ENCODE peak calls at places on chromosomes 5 and 9, in four cellular contexts. U is SK-N-SH, S is HepG2, B is K562. L is an unnamed sample.

GRCh38 chr5:96031180-96031579 is 69.5 kb upstream of the ELL2 start:
- DNase-seq in U (no peak), B (no peak), S (no peak), L (no peak)

GRCh38 chr9:35611230-35611797 is 6.3 kb downstream of the TESK1 start:
- DNase-seq in U (peak; percentile 77), B (peak; percentile 39), S (peak; percentile 17), L (peak; percentile 13)

GRCh38 chr5:77876862-77877502 is 100.8 kb upstream of the TBCA start:
- DNase-seq in B (no peak), S (no peak), U (no peak), L (no peak)

GRCh38 chr5:140383300-140383699 is 18.3 kb upstream of the ANKHD1 start:
- DNase-seq in B (no peak), U (no peak), S (no peak), L (no peak)

GRCh38 chr5:36728697-36729543 is 122.5 kb downstream of the SLC1A3 start:
- DNase-seq in S (peak; percentile 65), U (peak; percentile 56), B (peak; percentile 72), L (no peak)

GRCh38 chr5:40551706-40552557 is 127.8 kb upstream of the PTGER4 start:
- DNase-seq in S (peak; percentile 15), B (no peak), U (no peak), L (no peak)

GRCh38 chr9:21555911-21556310 is 73.8 kb upstream of the IFNE start:
- DNase-seq in U (no peak), S (no peak), B (no peak), L (no peak)

GRCh38 chr5:56329652-56330051 is 96.5 kb upstream of the ANKRD55 start:
- DNase-seq in U (no peak), B (no peak), S (peak; percentile 30), L (no peak)

GRCh38 chr5:75322066-75322465 is 15.0 kb upstream of the HMGCR start:
- DNase-seq in U (no peak), B (no peak), S (no peak), L (no peak)

GRCh38 chr5:64457846-64458245 is 48.0 kb upstream of the RGS7BP start:
- DNase-seq in U (no peak), S (no peak), B (no peak), L (no peak)

GRCh38 chr9:108786756-108787663 is 68.8 kb downstream of the ACTL7B start:
- DNase-seq in B (no peak), U (no peak), S (no peak), L (peak; percentile 37)

GRCh38 chr5:620152-620551 is 8.0 kb downstream of the CEP72 start:
- DNase-seq in S (no peak), B (no peak), U (no peak), L (no peak)

GRCh38 chr5:618450-618849 is 6.3 kb downstream of the CEP72 start:
- DNase-seq in U (no peak), S (no peak), B (no peak), L (no peak)

GRCh38 chr5:620586-621180 is 8.5 kb downstream of the CEP72 start:
- DNase-seq in U (no peak), B (no peak), S (peak; percentile 36), L (no peak)

GRCh38 chr5:617896-618295 is 5.8 kb downstream of the CEP72 start:
- DNase-seq in U (no peak), S (no peak), B (no peak), L (no peak)

DNA sequence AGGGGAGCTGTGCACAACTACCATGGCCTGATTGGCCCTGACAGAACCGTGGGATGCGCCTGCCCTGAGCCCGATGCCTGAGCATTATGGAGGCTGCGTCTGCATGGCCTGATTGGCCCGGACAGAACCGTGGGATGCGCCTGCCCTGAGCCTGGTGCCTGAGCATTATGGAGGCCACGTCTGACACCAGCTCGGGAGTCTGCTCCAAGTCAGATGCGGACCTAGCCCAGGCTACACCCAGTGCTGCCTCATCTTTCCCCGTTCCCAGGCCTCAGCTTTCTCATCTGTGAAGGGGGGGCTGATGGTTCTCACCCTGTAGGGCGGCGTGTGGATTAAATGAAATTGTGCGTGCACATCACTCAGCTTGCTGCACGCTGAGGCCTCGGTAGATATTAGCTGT is 7.3 kb downstream of the CEP72 start:
- DNase-seq in U (no peak), B (peak; percentile 15), S (no peak), L (no peak)
- TF ChIP-seq ELF1 in U (no peak), B (no peak), S (no peak), L (no peak)

GRCh38 chr9:133888048-133888778 is 103.9 kb downstream of the VAV2 start:
- DNase-seq in U (peak; percentile 79), B (peak; percentile 20), S (peak; percentile 83), L (no peak)
- TF ChIP-seq ELF1 in U (no peak), B (no peak), S (no peak), L (no peak)

DNA sequence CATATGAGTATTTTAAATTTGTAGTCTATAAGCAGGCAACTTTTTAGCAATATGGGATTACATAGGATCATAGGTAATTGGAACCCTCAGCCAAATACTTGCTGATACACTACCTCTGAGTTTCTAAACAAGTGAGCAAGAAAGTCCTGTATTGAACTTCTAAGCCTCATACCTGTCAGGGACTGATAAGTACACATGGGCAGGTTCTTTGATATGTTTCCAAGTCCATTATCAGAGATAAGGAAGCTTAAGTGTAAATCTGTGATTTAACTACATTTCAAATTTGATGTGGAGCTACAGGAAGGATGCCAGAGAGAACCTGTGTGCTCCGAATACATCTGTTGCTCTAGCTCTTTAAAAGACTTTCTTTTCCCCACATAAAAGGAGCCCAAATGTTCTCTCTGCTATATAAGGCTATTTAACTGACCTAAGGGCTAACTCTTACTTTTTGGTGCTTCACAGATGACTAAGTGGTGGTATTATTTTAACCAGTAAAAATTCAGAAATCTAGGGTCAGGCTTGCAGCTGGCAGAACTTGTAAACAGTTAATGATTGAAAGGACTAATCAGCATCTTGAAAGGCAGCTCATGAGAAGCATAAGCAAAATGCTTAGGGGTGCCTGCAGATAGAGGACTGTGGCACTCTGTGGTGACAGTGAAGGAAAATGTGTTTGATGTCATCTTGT is 228.6 kb downstream of the NR3C1 start:
- DNase-seq in U (no peak), S (no peak), B (no peak), L (no peak)
- TF ChIP-seq ELF1 in U (no peak), S (no peak), B (no peak), L (no peak)

GRCh38 chr9:5630038-5630507 is 1.2 kb downstream of the RIC1 start:
- DNase-seq in S (peak; percentile 16), U (peak; percentile 42), B (no peak), L (no peak)
- TF ChIP-seq ELF1 in S (no peak), U (no peak), B (no peak), L (no peak)

GRCh38 chr5:51859624-51860023 is 476.4 kb downstream of the ISL1 start:
- DNase-seq in B (no peak), U (no peak), S (no peak), L (no peak)

GRCh38 chr5:51860532-51861018 is 477.3 kb downstream of the ISL1 start:
- DNase-seq in S (no peak), U (no peak), B (no peak), L (peak; percentile 2)
- TF ChIP-seq ELF1 in S (no peak), U (no peak), B (no peak), L (no peak)

GRCh38 chr9:129458155-129458661 is 162.7 kb downstream of the C9orf50 start:
- DNase-seq in U (no peak), B (no peak), S (peak; percentile 51), L (no peak)
- TF ChIP-seq ELF1 in U (no peak), B (no peak), S (no peak), L (no peak)

GRCh38 chr5:1292846-1293415 is 1.9 kb downstream of the TERT start:
- DNase-seq in S (no peak), U (no peak), B (no peak), L (no peak)

GRCh38 chr5:1292139-1292538 is 2.7 kb downstream of the TERT start:
- DNase-seq in B (no peak), U (no peak), S (no peak), L (no peak)

GRCh38 chr5:1293997-1294838 is 650 bp downstream of the TERT start:
- DNase-seq in U (peak; percentile 55), S (no peak), B (peak; percentile 54), L (no peak)

GRCh38 chr5:1293416-1293996 is 1.4 kb downstream of the TERT start:
- DNase-seq in S (no peak), U (no peak), B (no peak), L (no peak)

GRCh38 chr5:1291611-1292080 is 3.2 kb downstream of the TERT start:
- DNase-seq in U (no peak), B (no peak), S (no peak), L (no peak)
- TF ChIP-seq ELF1 in U (no peak), B (no peak), S (no peak), L (no peak)

DNA sequence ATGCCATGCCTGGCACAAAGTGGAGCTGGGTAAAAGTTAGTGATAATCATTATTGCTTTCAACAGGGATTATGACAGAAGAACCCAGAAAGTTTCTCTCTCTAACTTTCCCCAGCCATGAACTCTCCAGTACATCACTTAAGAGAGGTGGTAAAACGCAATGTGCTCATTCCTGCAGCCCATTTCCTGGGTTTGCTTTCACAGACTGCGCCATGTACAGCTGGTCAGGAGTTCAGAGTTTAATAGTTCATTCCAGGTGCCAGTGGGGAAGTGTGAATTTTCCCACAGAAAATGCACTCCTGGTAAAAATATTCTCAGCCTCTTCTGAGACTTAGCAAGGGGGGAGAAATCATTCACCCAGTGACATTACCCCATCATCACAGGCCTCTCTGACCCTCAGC is 35.5 kb downstream of the ADAM19 start:
- DNase-seq in S (no peak), B (no peak), U (no peak), L (no peak)
- TF ChIP-seq ELF1 in S (no peak), B (no peak), U (no peak), L (no peak)

GRCh38 chr5:8844847-8845246 is 701.0 kb downstream of the SEMA5A start:
- DNase-seq in S (no peak), B (no peak), U (no peak), L (no peak)

GRCh38 chr5:8842906-8843590 is 702.8 kb downstream of the SEMA5A start:
- DNase-seq in B (no peak), U (peak; percentile 27), S (no peak), L (no peak)

GRCh38 chr5:8844206-8844605 is 701.7 kb downstream of the SEMA5A start:
- DNase-seq in U (no peak), S (no peak), B (no peak), L (no peak)

GRCh38 chr5:8845316-8845715 is 700.6 kb downstream of the SEMA5A start:
- DNase-seq in U (no peak), B (no peak), S (no peak), L (no peak)

GRCh38 chr5:8843766-8844165 is 702.1 kb downstream of the SEMA5A start:
- DNase-seq in U (no peak), S (no peak), B (no peak), L (no peak)
- TF ChIP-seq ELF1 in U (no peak), S (no peak), B (no peak), L (no peak)